ENCODE peak calls at places on chromosomes 6 and 20, in six cellular contexts. One of them, this sample, is unnamed.

GRCh38 chr6:24016286-24016685 is 109.7 kb upstream of the NRSN1 start:
- DNase-seq in AG04449: no peak
- DNase-seq in cardiac muscle cell: no peak
- DNase-seq in astrocyte of the cerebellum: no peak
- DNase-seq in WTC11: no peak
- DNase-seq in stomach: no peak
- DNase-seq in this sample: no peak

GRCh38 chr20:47741669-47742345 is 43.5 kb downstream of the SULF2 start:
- DNase-seq in AG04449: no peak
- DNase-seq in cardiac muscle cell: no peak
- DNase-seq in astrocyte of the cerebellum: no peak
- DNase-seq in WTC11: no peak
- DNase-seq in stomach: no peak
- DNase-seq in this sample: no peak

GRCh38 chr6:117317261-117317660 is 51.9 kb downstream of the VGLL2 start:
- DNase-seq in AG04449: no peak
- DNase-seq in cardiac muscle cell: peak; percentile 31
- DNase-seq in astrocyte of the cerebellum: peak; percentile 32
- DNase-seq in WTC11: no peak
- DNase-seq in stomach: no peak
- DNase-seq in this sample: no peak

GRCh38 chr20:41249781-41250281 is 67.7 kb downstream of the ZHX3 start:
- DNase-seq in AG04449: no peak
- DNase-seq in cardiac muscle cell: peak; percentile 22
- DNase-seq in astrocyte of the cerebellum: no peak
- DNase-seq in WTC11: peak; percentile 71
- DNase-seq in stomach: no peak
- DNase-seq in this sample: no peak

GRCh38 chr20:1909097-1909496 is 13.9 kb downstream of the SIRPA start:
- DNase-seq in AG04449: no peak
- DNase-seq in cardiac muscle cell: no peak
- DNase-seq in astrocyte of the cerebellum: no peak
- DNase-seq in WTC11: no peak
- DNase-seq in stomach: no peak
- DNase-seq in this sample: no peak

GRCh38 chr6:153024401-153025017 is 22.0 kb upstream of the MTRF1L start:
- DNase-seq in AG04449: no peak
- DNase-seq in cardiac muscle cell: peak; percentile 78
- DNase-seq in astrocyte of the cerebellum: no peak
- DNase-seq in WTC11: peak; percentile 36
- DNase-seq in stomach: peak; percentile 25
- DNase-seq in this sample: no peak

GRCh38 chr20:24665196-24665595 is 195.8 kb downstream of the SYNDIG1 start:
- DNase-seq in AG04449: no peak
- DNase-seq in cardiac muscle cell: no peak
- DNase-seq in astrocyte of the cerebellum: no peak
- DNase-seq in WTC11: no peak
- DNase-seq in stomach: peak; percentile 20
- DNase-seq in this sample: peak; percentile 67

GRCh38 chr20:42985628-42986027 is 204.1 kb downstream of the PTPRT start:
- DNase-seq in AG04449: no peak
- DNase-seq in cardiac muscle cell: no peak
- DNase-seq in astrocyte of the cerebellum: no peak
- DNase-seq in WTC11: peak; percentile 36
- DNase-seq in stomach: no peak
- DNase-seq in this sample: no peak

GRCh38 chr6:129153257-129153656 is 270.3 kb downstream of the LAMA2 start:
- DNase-seq in AG04449: no peak
- DNase-seq in cardiac muscle cell: no peak
- DNase-seq in astrocyte of the cerebellum: no peak
- DNase-seq in WTC11: no peak
- DNase-seq in stomach: no peak
- DNase-seq in this sample: no peak

GRCh38 chr20:62911701-62912280 is 14.5 kb downstream of the DIDO1 start:
- DNase-seq in AG04449: no peak
- DNase-seq in cardiac muscle cell: no peak
- DNase-seq in astrocyte of the cerebellum: no peak
- DNase-seq in WTC11: no peak
- DNase-seq in stomach: no peak
- DNase-seq in this sample: no peak

GRCh38 chr20:62914436-62914835 is 11.9 kb downstream of the DIDO1 start:
- DNase-seq in AG04449: no peak
- DNase-seq in cardiac muscle cell: no peak
- DNase-seq in astrocyte of the cerebellum: no peak
- DNase-seq in WTC11: no peak
- DNase-seq in stomach: no peak
- DNase-seq in this sample: no peak

GRCh38 chr20:62910777-62911497 is 15.4 kb downstream of the DIDO1 start:
- DNase-seq in AG04449: no peak
- DNase-seq in cardiac muscle cell: no peak
- DNase-seq in astrocyte of the cerebellum: no peak
- DNase-seq in WTC11: no peak
- DNase-seq in stomach: no peak
- DNase-seq in this sample: no peak

GRCh38 chr20:62914970-62915457 is 11.3 kb downstream of the DIDO1 start:
- DNase-seq in AG04449: no peak
- DNase-seq in cardiac muscle cell: peak; percentile 42
- DNase-seq in astrocyte of the cerebellum: no peak
- DNase-seq in WTC11: peak; percentile 61
- DNase-seq in stomach: no peak
- DNase-seq in this sample: no peak

DNA sequence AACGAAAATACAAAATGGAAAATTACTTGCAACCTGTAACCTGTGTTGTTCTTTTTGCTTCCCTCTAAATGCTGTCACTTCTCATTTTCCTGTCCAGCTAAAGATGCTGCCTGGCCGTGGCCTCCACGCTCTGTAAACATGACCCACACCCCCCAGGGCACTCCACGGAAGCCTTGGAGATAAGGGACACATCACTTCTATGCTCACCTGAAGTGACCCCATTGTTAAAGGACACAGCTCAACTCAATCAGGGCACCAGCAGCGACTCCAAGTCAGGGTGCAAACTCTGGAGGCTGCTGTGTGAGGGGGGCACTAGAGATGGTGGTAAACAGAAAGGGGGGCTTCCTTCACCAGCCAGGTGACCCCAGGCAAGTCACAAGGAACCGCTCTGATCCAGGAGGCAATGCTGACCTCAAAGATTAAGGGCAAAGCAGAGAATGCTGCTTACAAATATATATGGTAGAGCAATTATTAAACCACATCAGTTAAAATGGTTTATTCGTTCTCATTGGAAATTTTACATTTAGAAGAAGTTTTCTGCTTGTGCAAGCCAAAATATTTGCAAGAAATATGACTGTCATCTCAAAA is 13.2 kb downstream of the DIDO1 start:
- DNase-seq in AG04449: no peak
- DNase-seq in cardiac muscle cell: no peak
- DNase-seq in astrocyte of the cerebellum: no peak
- DNase-seq in WTC11: no peak
- DNase-seq in stomach: no peak
- DNase-seq in this sample: no peak
- TF ChIP-seq CTCF in AG04449: no peak
- TF ChIP-seq CTCF in cardiac muscle cell: no peak
- TF ChIP-seq CTCF in astrocyte of the cerebellum: no peak
- TF ChIP-seq CTCF in WTC11: no peak
- TF ChIP-seq CTCF in stomach: no peak
- TF ChIP-seq CTCF in this sample: no peak

GRCh38 chr20:354298-354977 is 7.5 kb downstream of the NRSN2 start:
- DNase-seq in AG04449: no peak
- DNase-seq in cardiac muscle cell: peak; percentile 85
- DNase-seq in astrocyte of the cerebellum: peak; percentile 47
- DNase-seq in WTC11: peak; percentile 84
- DNase-seq in stomach: peak; percentile 81
- DNase-seq in this sample: peak; percentile 81
- TF ChIP-seq CTCF in AG04449: peak; percentile 96
- TF ChIP-seq CTCF in cardiac muscle cell: peak; percentile 90
- TF ChIP-seq CTCF in astrocyte of the cerebellum: peak; percentile 95
- TF ChIP-seq CTCF in WTC11: peak; percentile 95
- TF ChIP-seq CTCF in stomach: no peak
- TF ChIP-seq CTCF in this sample: peak; percentile 83

GRCh38 chr6:4511626-4512010 is 264.6 kb upstream of the CDYL start:
- DNase-seq in AG04449: no peak
- DNase-seq in cardiac muscle cell: no peak
- DNase-seq in astrocyte of the cerebellum: no peak
- DNase-seq in WTC11: no peak
- DNase-seq in stomach: no peak
- DNase-seq in this sample: no peak
- TF ChIP-seq CTCF in AG04449: no peak
- TF ChIP-seq CTCF in cardiac muscle cell: no peak
- TF ChIP-seq CTCF in astrocyte of the cerebellum: no peak
- TF ChIP-seq CTCF in WTC11: no peak
- TF ChIP-seq CTCF in stomach: no peak
- TF ChIP-seq CTCF in this sample: no peak

GRCh38 chr6:139996253-139996834 is 621.9 kb upstream of the CITED2 start:
- DNase-seq in AG04449: no peak
- DNase-seq in cardiac muscle cell: peak; percentile 23
- DNase-seq in astrocyte of the cerebellum: no peak
- DNase-seq in WTC11: peak; percentile 16
- DNase-seq in stomach: no peak
- DNase-seq in this sample: no peak
- TF ChIP-seq CTCF in AG04449: no peak
- TF ChIP-seq CTCF in cardiac muscle cell: no peak
- TF ChIP-seq CTCF in astrocyte of the cerebellum: no peak
- TF ChIP-seq CTCF in WTC11: no peak
- TF ChIP-seq CTCF in stomach: no peak
- TF ChIP-seq CTCF in this sample: no peak

DNA sequence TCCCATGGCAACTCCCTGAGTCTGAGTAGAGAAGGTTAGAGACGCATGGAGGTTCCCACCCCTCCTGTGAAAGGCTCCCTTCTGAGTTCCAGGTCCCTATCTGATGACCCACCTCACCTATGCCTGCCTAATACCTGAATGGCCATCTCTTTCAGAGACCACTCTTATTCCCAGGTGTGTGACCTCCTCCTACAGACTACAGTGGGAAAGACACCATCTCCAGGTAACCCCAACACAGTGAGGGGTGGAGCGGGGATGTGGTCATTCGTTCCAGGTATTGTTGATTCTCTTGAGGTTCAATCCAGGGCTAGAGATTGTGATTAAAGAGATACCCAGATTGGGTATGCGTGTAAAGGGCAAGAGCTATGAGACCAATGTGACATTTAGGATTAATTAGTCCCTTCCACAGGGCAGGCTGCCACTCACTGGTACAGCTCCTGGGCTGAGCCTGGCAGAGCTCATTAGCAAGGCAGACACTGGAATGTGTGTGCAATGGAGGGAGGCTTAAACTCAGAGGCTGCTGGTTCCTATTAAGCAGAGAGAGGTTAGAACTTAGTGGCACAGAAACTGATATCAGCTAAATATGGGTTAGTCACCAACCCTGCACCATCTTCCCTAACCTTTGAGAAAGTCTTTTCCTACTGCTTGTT is 46.5 kb upstream of the IER3 start:
- DNase-seq in AG04449: no peak
- DNase-seq in cardiac muscle cell: no peak
- DNase-seq in astrocyte of the cerebellum: no peak
- DNase-seq in WTC11: no peak
- DNase-seq in stomach: no peak
- DNase-seq in this sample: no peak
- TF ChIP-seq CTCF in AG04449: no peak
- TF ChIP-seq CTCF in cardiac muscle cell: no peak
- TF ChIP-seq CTCF in astrocyte of the cerebellum: no peak
- TF ChIP-seq CTCF in WTC11: no peak
- TF ChIP-seq CTCF in stomach: no peak
- TF ChIP-seq CTCF in this sample: no peak

DNA sequence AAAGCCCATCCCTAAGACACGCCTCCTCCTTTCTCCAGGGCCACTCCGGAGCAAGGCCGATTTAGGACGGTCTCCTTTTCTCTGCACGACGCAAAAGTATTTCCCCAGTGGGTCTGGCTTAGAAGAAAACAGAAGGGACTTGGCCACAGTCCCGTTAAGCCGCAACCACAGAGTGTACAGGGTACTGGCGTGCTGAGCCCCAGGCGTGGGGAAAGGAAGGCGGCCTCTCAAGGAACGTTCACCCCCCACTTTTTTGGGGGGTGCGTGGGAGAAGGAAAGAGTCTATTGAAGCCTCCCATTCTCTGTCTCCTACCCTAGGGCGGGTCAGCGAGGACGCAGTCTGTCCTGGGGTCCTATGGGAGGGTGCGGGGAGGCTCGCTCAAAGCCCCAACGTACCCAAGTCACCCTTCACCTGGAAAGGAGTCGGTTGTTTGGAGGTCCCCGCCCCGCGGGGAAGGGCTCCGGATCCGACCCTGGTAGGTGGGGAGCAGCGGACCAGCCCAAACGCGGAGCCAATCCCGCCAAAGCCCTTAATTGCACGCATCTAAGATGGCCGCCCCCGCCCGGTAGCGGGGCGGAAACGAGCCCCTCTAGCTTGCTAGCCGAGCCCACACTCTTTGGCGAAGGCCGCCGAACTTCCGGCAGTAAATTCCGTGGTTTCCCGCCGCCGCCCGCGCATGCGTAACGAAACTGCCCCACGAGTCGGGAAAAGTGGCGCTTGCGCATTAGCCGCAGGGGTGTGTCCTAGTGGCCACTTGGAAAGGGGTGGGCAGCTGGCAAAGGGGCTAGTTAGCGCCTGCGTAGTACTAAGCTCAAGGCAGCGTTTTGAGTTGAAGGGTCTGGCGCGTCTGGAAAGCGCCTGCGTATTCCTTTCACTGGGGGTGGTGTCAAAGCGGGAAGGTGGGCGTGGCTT is at the start of gene OARD1:
- DNase-seq in AG04449: peak; percentile 97
- DNase-seq in cardiac muscle cell: peak; percentile 99
- DNase-seq in astrocyte of the cerebellum: peak; percentile 99
- DNase-seq in WTC11: peak; percentile 96
- DNase-seq in stomach: peak; percentile 99
- DNase-seq in this sample: peak; percentile 100
- TF ChIP-seq CTCF in AG04449: no peak
- TF ChIP-seq CTCF in cardiac muscle cell: no peak
- TF ChIP-seq CTCF in astrocyte of the cerebellum: no peak
- TF ChIP-seq CTCF in WTC11: no peak
- TF ChIP-seq CTCF in stomach: no peak
- TF ChIP-seq CTCF in this sample: no peak

GRCh38 chr6:100228437-100229424 is 234.7 kb upstream of the MCHR2 start:
- DNase-seq in AG04449: no peak
- DNase-seq in cardiac muscle cell: peak; percentile 78
- DNase-seq in astrocyte of the cerebellum: no peak
- DNase-seq in WTC11: peak; percentile 81
- DNase-seq in stomach: peak; percentile 75
- DNase-seq in this sample: peak; percentile 75
- TF ChIP-seq CTCF in AG04449: peak; percentile 4
- TF ChIP-seq CTCF in cardiac muscle cell: peak; percentile 37
- TF ChIP-seq CTCF in astrocyte of the cerebellum: peak; percentile 29
- TF ChIP-seq CTCF in WTC11: no peak
- TF ChIP-seq CTCF in stomach: no peak
- TF ChIP-seq CTCF in this sample: no peak